ENCODE peak calls at places on chromosomes 13 and 19, in six cellular contexts. L is stomach, M is heart left ventricle, U is GM12892, Q is uterus, J is adrenal gland. S is an unnamed sample.

GRCh38 chr19:18672606-18673337 is 10.7 kb upstream of the CRTC1 start:
- DNase-seq in J (no peak), Q (peak; percentile 46), M (no peak), U (no peak), L (peak; percentile 73), S (peak; percentile 53)

GRCh38 chr19:16327911-16328823 is 3.5 kb downstream of the KLF2 start:
- DNase-seq in Q (peak; percentile 85), J (peak; percentile 90), M (peak; percentile 85), L (peak; percentile 73), U (no peak), S (peak; percentile 48)

GRCh38 chr13:58979851-58980250 is 1183.9 kb downstream of the DIAPH3 start:
- DNase-seq in L (no peak), Q (no peak), J (no peak), M (no peak), U (no peak), S (no peak)

GRCh38 chr19:51702103-51702753 is 9.1 kb downstream of the SPACA6 start:
- DNase-seq in Q (peak; percentile 88), M (peak; percentile 78), U (no peak), L (peak; percentile 92), J (peak; percentile 92), S (peak; percentile 92)

GRCh38 chr13:113431171-113431570 is 22.1 kb downstream of the ADPRHL1 start:
- DNase-seq in Q (no peak), J (no peak), L (no peak), U (no peak), M (peak; percentile 20), S (peak; percentile 32)

GRCh38 chr19:40962460-40962961 is 28.6 kb upstream of the CYP2B6 start:
- DNase-seq in M (no peak), Q (no peak), U (no peak), L (no peak), J (no peak), S (no peak)

GRCh38 chr19:47381653-47382279 is 32.7 kb downstream of the DHX34 start:
- DNase-seq in U (no peak), L (peak; percentile 30), J (no peak), Q (no peak), M (no peak), S (no peak)

GRCh38 chr13:98972627-98973026 is 5.2 kb downstream of the DOCK9 start:
- DNase-seq in U (no peak), L (no peak), M (no peak), J (no peak), Q (no peak), S (no peak)

GRCh38 chr13:105037064-105037463 is 1498.4 kb downstream of the EFNB2 start:
- DNase-seq in L (no peak), Q (no peak), J (no peak), U (no peak), M (no peak), S (no peak)

GRCh38 chr19:29666634-29667389 is 1.6 kb downstream of the PLEKHF1 start:
- DNase-seq in U (no peak), L (peak; percentile 54), Q (peak; percentile 87), M (peak; percentile 81), J (peak; percentile 77), S (peak; percentile 68)

GRCh38 chr19:29665215-29665825 is at the start of gene PLEKHF1:
- DNase-seq in M (peak; percentile 95), Q (peak; percentile 93), U (peak; percentile 97), J (peak; percentile 90), L (peak; percentile 94), S (peak; percentile 89)

GRCh38 chr19:29667390-29667783 is 2.1 kb downstream of the PLEKHF1 start:
- DNase-seq in J (no peak), M (no peak), Q (no peak), U (no peak), L (no peak), S (no peak)

GRCh38 chr19:29664753-29665214 is 477 bp upstream of the PLEKHF1 start:
- DNase-seq in J (no peak), M (no peak), L (no peak), Q (no peak), U (no peak), S (no peak)

DNA sequence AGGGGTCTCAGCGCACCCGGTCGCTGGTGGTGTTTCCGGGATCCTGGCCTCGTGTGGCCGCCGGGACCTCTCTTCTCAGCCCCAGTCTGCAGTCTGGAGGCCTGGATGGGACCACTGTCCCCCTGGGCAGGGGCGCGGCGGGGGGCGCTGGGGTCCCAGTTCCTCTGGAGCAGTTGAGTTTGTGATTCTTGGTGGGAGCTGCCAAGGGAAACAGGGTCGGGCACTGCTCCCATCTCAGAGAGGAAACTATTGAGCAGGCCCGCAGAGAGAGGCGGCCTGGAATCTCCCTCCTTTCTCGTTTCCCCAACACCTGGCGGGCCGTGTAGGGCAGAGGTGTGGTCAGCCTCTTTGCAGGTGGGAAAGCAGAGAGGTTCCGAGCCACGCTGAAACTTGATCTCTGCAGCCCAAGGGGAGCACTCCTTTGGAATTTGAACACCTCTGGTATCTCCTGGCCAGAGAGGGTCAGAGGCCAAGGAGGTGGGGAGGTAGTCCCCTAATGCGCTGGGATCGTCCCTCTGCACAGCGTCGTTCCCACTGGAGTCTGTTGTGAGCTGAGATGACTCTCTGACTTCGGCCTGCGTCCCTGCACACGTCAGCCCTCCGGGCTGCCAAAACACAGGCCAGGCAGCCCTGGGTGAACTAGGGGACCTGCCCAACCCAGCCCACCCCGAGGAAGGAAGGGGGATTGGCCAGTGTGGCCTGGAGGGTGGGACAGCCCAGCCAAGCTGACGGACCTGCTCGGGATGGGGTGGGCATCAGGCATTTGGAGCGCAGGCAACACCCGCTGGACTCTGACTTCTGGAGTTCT is 769 bp downstream of the PLEKHF1 start:
- DNase-seq in U (no peak), M (peak; percentile 80), J (peak; percentile 68), Q (peak; percentile 68), L (peak; percentile 41), S (peak; percentile 30)
- TF ChIP-seq POLR2A in U (no peak), M (peak; percentile 47), J (peak; percentile 70), Q (no peak), L (no peak), S (peak; percentile 26)

DNA sequence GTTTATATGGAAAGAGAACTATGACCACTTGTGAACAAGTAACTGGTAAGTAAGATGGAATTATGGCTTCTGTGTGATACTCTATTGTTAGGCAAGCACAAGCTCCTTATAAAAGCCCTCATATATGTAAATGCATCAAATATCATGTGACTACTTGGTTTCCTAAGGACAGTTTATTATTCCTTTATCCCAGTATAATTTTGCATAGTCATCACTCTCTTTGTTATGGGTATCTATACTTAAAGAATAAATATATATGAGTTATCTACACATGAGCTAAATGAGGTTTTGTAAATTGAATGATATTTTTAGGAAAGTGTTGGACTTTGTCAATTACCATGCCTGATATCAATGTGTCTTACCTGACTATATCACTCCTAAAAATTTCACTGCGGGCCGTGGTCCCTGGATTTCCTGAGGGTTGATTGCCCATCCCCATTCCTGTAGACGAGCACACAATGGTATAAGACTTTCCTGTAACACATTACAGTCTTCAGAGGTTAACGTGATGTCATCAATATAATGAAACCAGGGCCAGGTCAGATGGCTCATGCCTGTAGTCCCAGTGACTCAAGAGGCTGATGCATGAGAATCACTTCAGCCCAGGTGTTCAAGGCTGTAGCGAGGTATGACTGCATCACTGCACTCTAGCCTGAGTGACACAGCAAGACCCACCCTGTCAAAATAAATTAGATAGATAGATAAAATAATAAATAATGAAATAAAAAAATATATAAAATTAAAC is 20.7 kb downstream of the ZNF844 start:
- DNase-seq in Q (no peak), U (no peak), J (no peak), L (no peak), M (no peak), S (no peak)
- TF ChIP-seq POLR2A in Q (no peak), U (no peak), J (no peak), L (no peak), M (no peak), S (no peak)

DNA sequence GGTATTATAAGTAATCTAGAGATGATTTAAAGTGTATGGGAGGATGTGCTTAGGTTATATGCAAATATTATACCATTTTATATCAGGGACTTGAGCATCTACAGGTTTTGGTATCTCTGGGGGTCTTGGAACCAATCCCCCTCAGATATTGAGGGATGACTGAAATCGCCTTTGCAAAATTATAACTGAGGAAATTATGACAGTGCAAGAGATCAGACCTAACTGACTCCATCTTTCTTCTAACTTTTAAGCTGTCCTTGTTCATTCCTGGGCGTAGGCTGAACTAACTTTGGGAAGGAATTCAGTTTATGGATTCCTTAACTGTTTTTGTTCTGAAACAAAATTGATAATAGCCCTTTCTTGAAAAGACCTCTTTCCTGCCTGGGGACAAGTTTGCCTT is 190.7 kb upstream of the KL start:
- DNase-seq in U (no peak), M (no peak), L (no peak), Q (no peak), J (no peak), S (no peak)
- TF ChIP-seq POLR2A in U (no peak), M (no peak), L (no peak), Q (no peak), J (no peak), S (no peak)

GRCh38 chr13:67372868-67373464 is 142.8 kb upstream of the PCDH9 start:
- DNase-seq in J (no peak), U (no peak), Q (no peak), L (no peak), M (no peak), S (no peak)

GRCh38 chr13:67383358-67383757 is 153.2 kb upstream of the PCDH9 start:
- DNase-seq in Q (no peak), U (no peak), M (no peak), L (no peak), J (no peak), S (no peak)

GRCh38 chr13:67374391-67374790 is 144.3 kb upstream of the PCDH9 start:
- DNase-seq in J (no peak), L (no peak), U (no peak), Q (no peak), M (no peak), S (no peak)

DNA sequence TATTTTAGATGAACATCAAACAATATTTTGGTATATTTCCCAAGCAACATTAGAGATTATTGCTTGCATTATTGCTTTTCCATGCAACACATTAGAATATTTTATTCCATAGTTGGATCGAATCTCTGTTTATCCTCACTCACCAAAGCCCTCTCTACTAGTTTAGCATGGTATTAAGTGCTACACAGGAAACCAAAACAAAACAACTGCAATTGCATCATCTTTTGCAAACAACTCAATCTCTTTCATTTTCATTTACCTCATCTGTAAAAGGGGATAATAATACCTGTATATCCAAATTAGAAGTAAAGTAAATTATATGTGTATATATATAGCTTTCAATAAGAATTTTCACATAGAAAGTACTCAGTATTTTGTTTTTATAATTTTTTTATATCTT is 147.8 kb upstream of the PCDH9 start:
- DNase-seq in Q (no peak), L (no peak), J (no peak), U (no peak), M (no peak), S (no peak)
- TF ChIP-seq POLR2A in Q (no peak), L (no peak), J (no peak), U (no peak), M (no peak), S (no peak)

DNA sequence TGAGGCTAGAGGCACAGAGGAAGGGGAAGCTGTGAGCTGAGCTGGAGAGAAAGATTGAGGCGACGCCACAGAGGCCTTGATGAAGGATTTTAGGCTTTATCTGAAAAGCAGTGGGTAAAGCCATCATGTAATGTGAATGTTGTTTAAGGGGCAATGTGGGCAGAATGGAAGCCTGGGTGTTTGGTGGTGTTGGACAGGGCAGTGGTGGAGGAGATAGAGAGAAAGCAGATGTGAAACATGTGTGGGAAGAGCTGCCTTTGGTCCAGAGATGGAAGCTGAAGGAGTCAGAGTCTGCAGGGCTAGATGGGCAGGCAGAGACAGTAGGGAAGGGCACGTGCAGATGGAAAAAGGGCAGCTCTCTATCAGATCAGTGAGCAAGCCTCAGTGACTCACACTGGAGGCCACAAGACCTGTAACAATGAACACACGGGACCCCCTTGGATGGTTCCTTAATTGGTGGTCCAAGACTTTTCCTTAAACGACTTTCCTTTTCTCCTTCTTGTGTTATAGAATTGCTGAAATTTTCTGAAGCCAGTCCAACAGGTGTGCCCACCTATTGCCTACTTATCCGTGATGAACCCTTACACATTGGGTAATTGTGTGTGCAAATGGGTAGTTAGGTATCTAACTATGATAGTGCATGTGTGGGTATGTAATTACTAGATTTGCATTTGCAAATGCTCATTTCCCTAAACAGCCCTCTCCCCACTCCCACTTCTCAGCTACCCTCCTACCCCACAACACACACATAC is 21.7 kb downstream of the ZNF536 start:
- DNase-seq in M (no peak), J (no peak), L (no peak), Q (no peak), U (no peak), S (no peak)
- TF ChIP-seq POLR2A in M (no peak), J (no peak), L (no peak), Q (no peak), U (no peak), S (no peak)